ENCODE peak calls at places on chromosomes 4 and X, in six cellular contexts. C, U, I, O, F and T are unnamed samples.

GRCh38 chr4:87469390-87469789 is 47.0 kb downstream of the NUDT9 start:
- DNase-seq in C (no peak), U (no peak), I (no peak), O (no peak), F (no peak), T (no peak)

GRCh38 chr4:176964116-176964691 is 171.5 kb upstream of the VEGFC start:
- DNase-seq in C (peak; percentile 32), U (no peak), I (no peak), O (no peak), F (no peak), T (no peak)

GRCh38 chr4:40363382-40363920 is 28.3 kb downstream of the CHRNA9 start:
- DNase-seq in C (no peak), U (no peak), I (no peak), O (peak; percentile 47), F (no peak), T (no peak)

GRCh38 chr4:116358633-116359222 is 726.6 kb downstream of the TRAM1L1 start:
- DNase-seq in C (peak; percentile 77), U (no peak), I (peak; percentile 85), O (peak; percentile 90), F (no peak), T (peak; percentile 48)

GRCh38 chr4:143335979-143336827 is 473 bp upstream of the GAB1 start:
- DNase-seq in C (peak; percentile 91), U (no peak), I (peak; percentile 95), O (peak; percentile 90), F (peak; percentile 93), T (peak; percentile 78)

GRCh38 chr4:119209077-119209476 is 3.4 kb upstream of the USP53 start:
- DNase-seq in C (peak; percentile 98), U (no peak), I (peak; percentile 89), O (peak; percentile 55), F (no peak), T (peak; percentile 38)

GRCh38 chr4:147682755-147683154 is 1.2 kb downstream of the PRMT9 start:
- DNase-seq in C (no peak), U (no peak), I (peak; percentile 43), O (no peak), F (no peak), T (no peak)

GRCh38 chr4:63620271-63620670 is 789.0 kb downstream of the TECRL start:
- DNase-seq in C (no peak), U (no peak), I (no peak), O (no peak), F (no peak), T (no peak)

GRCh38 chr4:169677150-169677732 is 56.9 kb downstream of the CLCN3 start:
- DNase-seq in C (no peak), U (no peak), I (no peak), O (no peak), F (no peak), T (no peak)

GRCh38 chr4:55251896-55252295 is 94.1 kb upstream of the SRD5A3 start:
- DNase-seq in C (no peak), U (no peak), I (no peak), O (no peak), F (no peak), T (no peak)

GRCh38 chrX:136259543-136259942 is 8.3 kb upstream of the MAP7D3 start:
- DNase-seq in C (no peak), U (no peak), I (peak; percentile 42), O (no peak), F (no peak), T (peak; percentile 11)

GRCh38 chr4:72376901-72377300 is 192.1 kb downstream of the ADAMTS3 start:
- DNase-seq in C (no peak), U (no peak), I (peak; percentile 51), O (no peak), F (no peak), T (peak; percentile 11)

GRCh38 chrX:40088803-40089540 is 8.8 kb downstream of the BCOR start:
- DNase-seq in C (no peak), U (no peak), I (no peak), O (no peak), F (no peak), T (no peak)

GRCh38 chrX:83511208-83511607 is 3.1 kb downstream of the POU3F4 start:
- DNase-seq in C (no peak), U (no peak), I (no peak), O (no peak), F (no peak), T (no peak)

GRCh38 chr4:124279741-124280140 is 432.8 kb downstream of the ANKRD50 start:
- DNase-seq in C (no peak), U (no peak), I (no peak), O (no peak), F (no peak), T (no peak)

GRCh38 chr4:68904786-68905185 is 46.8 kb downstream of the UGT2A3 start:
- DNase-seq in C (peak; percentile 11), U (no peak), I (no peak), O (peak; percentile 28), F (no peak), T (no peak)

GRCh38 chrX:49915352-49916222 is 6.8 kb upstream of the CLCN5 start:
- DNase-seq in C (peak; percentile 43), U (no peak), I (peak; percentile 80), O (peak; percentile 68), F (no peak), T (peak; percentile 9)

GRCh38 chr4:143397887-143398286 is 61.2 kb downstream of the GAB1 start:
- DNase-seq in C (no peak), U (no peak), I (peak; percentile 31), O (no peak), F (no peak), T (no peak)

GRCh38 chr4:101647710-101648034 is 142.9 kb upstream of the BANK1 start:
- DNase-seq in C (no peak), U (no peak), I (no peak), O (no peak), F (no peak), T (no peak)

GRCh38 chrX:2497961-2498780 is 2.6 kb downstream of the DHRSX start:
- DNase-seq in C (no peak), U (no peak), I (peak; percentile 44), O (peak; percentile 66), F (no peak), T (no peak)

GRCh38 chrX:44742480-44743155 is 101.2 kb upstream of the DUSP21 start:
- DNase-seq in C (no peak), U (no peak), I (no peak), O (peak; percentile 18), F (no peak), T (no peak)

GRCh38 chrX:67563469-67564448 is 19.9 kb downstream of the AR start:
- DNase-seq in C (no peak), U (no peak), I (no peak), O (peak; percentile 8), F (no peak), T (no peak)

GRCh38 chrX:115023139-115023538 is 5.7 kb upstream of the IL13RA2 start:
- DNase-seq in C (peak; percentile 90), U (no peak), I (peak; percentile 44), O (peak; percentile 32), F (no peak), T (peak; percentile 43)

GRCh38 chr4:149499726-149500125 is 315.9 kb downstream of the IQCM start:
- DNase-seq in C (no peak), U (no peak), I (no peak), O (no peak), F (no peak), T (no peak)
- H3K27me3 ChIP-seq in C (no peaks in the 10 kb centered on the region), U (no peaks in the 10 kb centered on the region), I (no peaks in the 10 kb centered on the region), O (no peaks in the 10 kb centered on the region), F (no peaks in the 10 kb centered on the region), T (no peaks in the 10 kb centered on the region)

DNA sequence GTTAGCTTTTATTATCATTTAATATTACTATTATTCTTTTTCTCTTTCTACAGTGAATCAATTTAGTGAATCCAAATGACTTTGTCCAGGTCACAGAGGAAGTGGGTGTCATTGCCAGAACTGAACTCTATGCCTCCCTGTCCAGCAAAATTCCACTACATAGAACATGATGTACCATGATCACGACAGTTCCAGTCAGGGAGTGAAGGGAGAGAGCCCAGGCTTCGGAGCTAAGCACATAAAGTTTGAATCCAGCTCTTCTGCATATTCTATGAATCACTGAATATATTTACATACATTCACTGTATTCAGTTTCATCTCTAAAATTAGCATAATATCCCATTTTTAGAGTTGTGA is 17.4 kb downstream of the ARHGEF38 start:
- DNase-seq in C (no peak), U (no peak), I (no peak), O (no peak), F (no peak), T (no peak)
- H3K9me3 ChIP-seq in C (no peaks in the 10 kb centered on the region), U (no peaks in the 10 kb centered on the region), I (no peaks in the 10 kb centered on the region), O (no peaks in the 10 kb centered on the region), F (no peaks in the 10 kb centered on the region), T (no peaks in the 10 kb centered on the region)

GRCh38 chr4:152536545-152537182 is 772 bp upstream of the FBXW7 start:
- DNase-seq in C (peak; percentile 70), U (no peak), I (peak; percentile 65), O (peak; percentile 83), F (no peak), T (no peak)

GRCh38 chr4:152539556-152540292 is 3.8 kb upstream of the FBXW7 start:
- DNase-seq in C (no peak), U (no peak), I (no peak), O (no peak), F (no peak), T (no peak)

GRCh38 chr4:152540293-152540674 is 4.4 kb upstream of the FBXW7 start:
- DNase-seq in C (no peak), U (no peak), I (no peak), O (peak; percentile 14), F (no peak), T (no peak)

GRCh38 chr4:152535903-152536544 is at the start of gene FBXW7:
- DNase-seq in C (peak; percentile 99), U (peak; percentile 99), I (peak; percentile 100), O (peak; percentile 99), F (peak; percentile 99), T (peak; percentile 96)

DNA sequence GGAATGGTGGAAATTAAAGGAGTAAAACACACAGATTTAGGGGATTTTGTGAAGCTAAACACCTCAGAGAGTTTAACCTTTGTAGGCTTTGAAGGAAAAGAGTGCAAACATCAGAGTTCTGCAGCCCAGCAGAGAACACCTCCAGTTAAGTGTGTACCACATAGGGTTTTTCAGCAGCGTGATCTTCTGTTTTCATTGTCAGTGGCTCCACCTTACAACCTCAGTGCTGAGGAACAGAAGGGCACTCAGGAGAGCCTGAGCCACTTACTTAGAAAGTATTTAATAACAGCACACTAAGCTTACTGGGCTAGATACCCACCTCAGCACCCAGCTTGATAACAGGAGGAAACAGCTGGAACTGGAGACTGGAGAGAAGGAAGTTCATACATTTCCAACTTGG is 2.0 kb upstream of the FBXW7 start:
- DNase-seq in C (no peak), U (no peak), I (no peak), O (no peak), F (no peak), T (no peak)
- H3K4me3 ChIP-seq in C (peak overlapping the region; percentile 78), U (no peak overlapping the region), I (no peak overlapping the region), O (no peak overlapping the region), F (no peak overlapping the region), T (no peak overlapping the region)

DNA sequence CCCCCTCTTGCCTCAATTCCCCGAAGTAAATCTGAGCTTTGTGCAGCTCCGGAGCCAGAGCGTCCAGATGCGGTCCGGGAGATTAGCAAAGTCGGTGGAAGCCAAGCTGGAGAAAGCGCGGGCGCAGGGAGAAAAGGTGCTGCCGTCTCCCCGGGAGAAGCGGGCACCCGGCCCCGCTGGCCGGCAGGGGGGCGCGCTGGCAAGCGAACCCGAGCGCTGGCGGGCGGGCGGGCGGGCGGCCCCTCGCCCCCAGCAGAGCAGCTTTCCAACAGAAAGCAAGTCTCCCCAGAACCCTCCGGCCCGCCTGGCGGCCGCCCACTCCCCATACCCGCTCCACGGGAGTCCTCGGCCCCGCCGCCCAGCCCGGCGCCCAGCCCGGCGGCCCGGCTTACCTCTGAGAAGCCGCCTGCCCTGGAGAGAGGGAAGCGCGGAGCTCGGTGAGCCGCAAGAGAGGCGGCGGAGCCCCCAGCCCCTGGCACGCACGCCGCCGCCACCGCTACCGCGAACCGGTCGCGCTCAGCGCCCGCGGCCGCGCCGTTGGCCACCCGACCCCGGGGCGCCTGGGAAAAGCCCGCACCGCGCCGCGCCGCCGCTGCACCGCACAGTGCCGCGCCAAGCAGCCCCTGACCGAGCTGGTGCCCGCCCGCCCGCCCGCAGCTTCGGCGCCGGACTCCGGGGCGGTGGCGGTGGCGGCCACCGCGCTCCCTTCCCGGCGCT is 529 bp upstream of the CITED1 start:
- DNase-seq in C (no peak), U (no peak), I (peak; percentile 27), O (no peak), F (no peak), T (peak; percentile 15)
- H3K27me3 ChIP-seq in C (peaks cover 57% of the 10 kb centered on the region), U (peaks cover 25% of the 10 kb centered on the region), I (peaks cover 72% of the 10 kb centered on the region), O (peaks cover 45% of the 10 kb centered on the region), F (no peaks in the 10 kb centered on the region), T (peaks cover 26% of the 10 kb centered on the region)